ENCODE peak calls at places on chromosomes 16 and 17, in six cellular contexts. E is HepG2, G is GM12891, X is H1, V is K562, P is GM12878. S is an unnamed sample.

GRCh38 chr17:79066963-79067362 is 7.7 kb upstream of the ENGASE start:
- DNase-seq in V (no peak), E (no peak), P (no peak), G (no peak), X (no peak), S (no peak)

GRCh38 chr16:11064846-11065245 is 120.5 kb downstream of the CLEC16A start:
- DNase-seq in X (no peak), G (no peak), P (no peak), V (no peak), E (no peak), S (no peak)

GRCh38 chr17:48439072-48439471 is 9.1 kb upstream of the SKAP1 start:
- DNase-seq in G (no peak), X (no peak), V (no peak), E (no peak), P (no peak), S (no peak)

GRCh38 chr17:48471807-48472484 is 41.9 kb upstream of the SKAP1 start:
- DNase-seq in G (no peak), P (no peak), X (no peak), V (no peak), E (no peak), S (no peak)

GRCh38 chr17:72104863-72105234 is 16.0 kb upstream of the SOX9 start:
- DNase-seq in X (no peak), P (no peak), G (no peak), E (no peak), V (no peak), S (no peak)

GRCh38 chr16:58605562-58605961 is 24.1 kb downstream of the CNOT1 start:
- DNase-seq in V (no peak), G (no peak), P (no peak), E (no peak), X (no peak), S (no peak)

GRCh38 chr17:7650509-7651096 is at the start of gene ATP1B2:
- DNase-seq in G (peak; percentile 72), P (no peak), E (peak; percentile 67), X (peak; percentile 90), V (peak; percentile 94), S (peak; percentile 73)

GRCh38 chr17:16463341-16464000 is 28.5 kb downstream of the LRRC75A start:
- DNase-seq in X (no peak), E (no peak), P (no peak), G (no peak), V (no peak), S (no peak)

GRCh38 chr16:70805380-70805779 is 4.4 kb upstream of the VAC14 start:
- DNase-seq in G (no peak), X (no peak), E (no peak), V (no peak), P (no peak), S (no peak)

GRCh38 chr17:82375359-82376041 is 3.9 kb downstream of the UTS2R start:
- DNase-seq in E (no peak), V (no peak), G (no peak), X (no peak), P (no peak), S (no peak)

GRCh38 chr17:27354491-27355081 is 60.7 kb downstream of the WSB1 start:
- DNase-seq in P (no peak), E (peak; percentile 46), V (no peak), G (no peak), X (no peak), S (no peak)

GRCh38 chr16:2716948-2717347 is 3.1 kb downstream of the PRSS27 start:
- DNase-seq in X (no peak), V (no peak), P (no peak), E (no peak), G (no peak), S (no peak)

GRCh38 chr17:20304961-20305360 is 162.4 kb downstream of the LGALS9B start:
- DNase-seq in V (no peak), E (no peak), G (no peak), P (no peak), X (no peak), S (no peak)

GRCh38 chr16:64880994-64881393 is 240.9 kb downstream of the CDH11 start:
- DNase-seq in X (no peak), G (no peak), E (no peak), P (no peak), V (no peak), S (no peak)

GRCh38 chr16:78430281-78430680 is 330.8 kb downstream of the WWOX start:
- DNase-seq in E (no peak), G (no peak), X (no peak), P (no peak), V (no peak), S (no peak)

GRCh38 chr17:39225974-39226683 is 384 bp upstream of the STAC2 start:
- DNase-seq in P (no peak), E (no peak), V (peak; percentile 92), G (no peak), X (peak; percentile 98), S (no peak)

GRCh38 chr17:81394831-81395599 is at the start of gene BAHCC1:
- DNase-seq in G (no peak), V (peak; percentile 90), X (peak; percentile 97), P (no peak), E (peak; percentile 99), S (peak; percentile 66)

DNA sequence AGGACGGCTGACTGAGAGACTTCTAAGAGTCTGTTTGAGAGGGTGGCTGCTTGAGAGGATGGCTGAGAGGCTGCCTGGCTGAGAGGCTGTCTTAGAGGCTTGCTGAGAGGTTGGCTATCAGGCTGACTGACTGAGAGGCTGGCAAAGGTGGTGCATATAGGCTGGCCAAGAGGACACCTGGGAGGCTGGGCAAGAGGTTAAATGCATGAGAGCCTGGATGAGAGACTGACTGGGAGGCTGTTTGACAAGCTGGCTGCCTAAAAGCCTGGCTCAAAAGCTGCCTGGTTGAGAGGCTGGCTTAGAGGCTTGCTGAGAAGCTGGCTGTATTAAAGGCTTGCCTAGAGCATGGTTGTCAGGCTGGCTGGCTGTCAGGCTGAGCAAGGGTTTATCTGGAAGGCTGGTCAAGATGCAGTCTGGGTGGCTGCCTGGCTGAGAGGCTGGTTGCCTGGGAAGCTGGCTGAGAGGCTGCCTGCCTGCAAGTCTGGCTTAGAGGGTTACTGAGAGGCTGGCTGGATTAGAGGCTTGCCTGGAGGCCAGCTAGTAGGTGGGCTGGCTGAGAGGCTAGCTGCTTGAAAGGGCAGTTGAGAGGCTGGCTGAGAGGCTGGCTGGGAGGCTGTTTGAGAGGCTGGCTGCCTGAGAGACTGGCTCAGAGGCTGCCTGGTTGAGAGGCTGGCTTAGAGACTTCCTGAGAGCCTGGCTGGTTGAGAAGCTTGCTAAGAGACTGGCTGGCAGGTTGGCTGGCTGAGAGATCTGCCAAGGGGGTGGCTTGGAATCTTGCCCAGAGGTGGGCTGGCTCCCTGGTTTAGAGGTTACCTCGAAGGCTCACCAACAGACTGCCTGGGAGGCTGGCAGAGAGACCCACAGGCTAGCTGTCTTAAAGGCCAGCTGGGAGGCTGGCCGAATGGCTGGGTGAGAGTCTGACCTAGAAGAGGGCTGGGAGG is 38.3 kb upstream of the ACSM2B start:
- DNase-seq in P (no peak), G (no peak), E (no peak), V (no peak), X (no peak), S (no peak)
- TF ChIP-seq TAF1 in P (no peak), G (no peak), E (no peak), V (no peak), X (no peak), S (no peak)

GRCh38 chr17:75046583-75047289 is at the start of the genes ATP5PD and KCTD2:
- DNase-seq in V (peak; percentile 98), P (peak; percentile 86), G (peak; percentile 97), X (peak; percentile 94), E (peak; percentile 97), S (peak; percentile 97)
- TF ChIP-seq POLR2A in V (peak; percentile 97), P (peak; percentile 96), G (peak; percentile 92), X (peak; percentile 56), E (peak; percentile 99), S (peak; percentile 93)

GRCh38 chr17:1107777-1108559 is 71.8 kb downstream of the ABR start:
- DNase-seq in E (no peak), V (no peak), G (no peak), P (no peak), X (peak; percentile 67), S (no peak)
- TF ChIP-seq TAF1 in E (no peak), V (no peak), G (no peak), P (no peak), X (no peak), S (no peak)

GRCh38 chr17:29292992-29293889 is 707 bp downstream of the NUFIP2 start:
- DNase-seq in P (no peak), G (peak; percentile 47), X (peak; percentile 78), V (peak; percentile 85), E (peak; percentile 45), S (peak; percentile 42)
- TF ChIP-seq POLR2A in P (peak; percentile 10), G (no peak), X (no peak), V (peak; percentile 40), E (no peak), S (no peak)

GRCh38 chr17:44910231-44911106 is 4.8 kb downstream of the GFAP start:
- DNase-seq in P (no peak), G (no peak), V (no peak), X (no peak), E (no peak), S (no peak)
- TF ChIP-seq TAF1 in P (no peak), G (no peak), V (no peak), X (no peak), E (no peak), S (no peak)

DNA sequence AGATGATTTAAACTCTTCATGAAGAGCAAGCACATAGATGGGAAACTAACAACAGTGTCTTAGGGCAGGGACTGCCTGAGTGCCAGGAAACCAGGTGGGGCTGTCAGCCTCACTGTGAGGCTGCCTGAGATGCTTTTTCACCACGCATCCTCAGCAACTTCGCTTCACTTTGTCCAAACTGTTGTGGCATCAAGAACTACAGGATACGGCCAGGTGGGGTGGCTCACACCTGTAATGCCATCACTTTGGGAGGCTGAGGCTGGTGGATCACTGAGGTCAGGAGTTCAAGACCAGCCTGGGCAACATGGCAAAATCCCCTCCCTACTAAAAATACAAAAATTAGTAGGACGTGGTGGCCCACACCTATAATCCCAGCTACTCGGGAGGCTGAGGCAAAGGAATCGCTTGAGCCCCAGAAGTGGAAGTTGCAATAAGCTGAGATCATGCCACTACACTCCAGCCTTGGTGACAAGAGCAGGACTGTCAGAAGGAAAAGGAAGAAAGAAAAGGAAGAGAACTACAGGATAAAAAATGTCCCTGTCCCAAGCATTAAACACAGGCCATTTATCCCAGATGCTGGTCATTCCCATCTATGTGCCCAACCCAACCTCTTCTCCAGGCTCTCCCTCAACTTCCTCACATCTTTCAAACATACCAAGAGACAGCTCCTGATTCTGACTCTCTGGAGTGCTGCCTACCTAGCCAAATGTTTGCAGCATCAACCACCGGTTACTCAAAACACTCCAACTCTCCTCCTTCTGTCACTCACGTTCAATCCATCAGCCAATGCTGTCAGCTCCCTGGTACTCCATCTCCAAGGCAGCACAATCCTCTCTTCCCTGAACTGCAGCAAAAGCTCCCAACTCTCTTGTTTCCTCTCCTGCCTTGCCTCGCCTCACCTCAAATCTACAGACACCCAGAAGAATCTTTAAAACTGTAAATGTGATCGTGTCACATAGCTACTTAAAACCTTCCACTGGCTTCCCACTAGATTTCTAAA is 1.6 kb downstream of the EIF4A3 start:
- DNase-seq in P (no peak), X (no peak), V (no peak), G (no peak), E (no peak), S (no peak)
- TF ChIP-seq POLR2A in P (no peak), X (no peak), V (no peak), G (no peak), E (no peak), S (no peak)

GRCh38 chr17:2043785-2044184 is 2.0 kb downstream of the OVCA2 start:
- DNase-seq in V (no peak), X (no peak), E (no peak), G (no peak), P (no peak), S (no peak)
- TF ChIP-seq TAF1 in V (no peak), X (no peak), E (no peak), G (no peak), P (no peak), S (no peak)